ENCODE peak calls at places on chromosomes 13 and 19, in five cellular contexts. One of them, this sample, is unnamed. For H3K36me3, the result is how much of the 10 kb centered on the place peaks cover.

GRCh38 chr19:53558404-53558803 is 20.5 kb downstream of the ZNF331 start:
- DNase-seq in upper lobe of left lung: no peak
- DNase-seq in lower lobe of right lung: no peak
- DNase-seq in ovary: no peak
- DNase-seq in adrenal gland: no peak
- DNase-seq in this sample: no peak

GRCh38 chr19:29397748-29398147 is 128.0 kb upstream of the VSTM2B start:
- DNase-seq in upper lobe of left lung: no peak
- DNase-seq in lower lobe of right lung: no peak
- DNase-seq in ovary: no peak
- DNase-seq in adrenal gland: no peak
- DNase-seq in this sample: no peak

GRCh38 chr19:33177417-33177976 is 16.6 kb upstream of the LRP3 start:
- DNase-seq in upper lobe of left lung: no peak
- DNase-seq in lower lobe of right lung: no peak
- DNase-seq in ovary: no peak
- DNase-seq in adrenal gland: no peak
- DNase-seq in this sample: no peak

GRCh38 chr13:28340272-28340793 is 154.6 kb downstream of the FLT1 start:
- DNase-seq in upper lobe of left lung: no peak
- DNase-seq in lower lobe of right lung: no peak
- DNase-seq in ovary: no peak
- DNase-seq in adrenal gland: no peak
- DNase-seq in this sample: no peak

GRCh38 chr19:35563207-35563829 is at the start of gene ATP4A:
- DNase-seq in upper lobe of left lung: no peak
- DNase-seq in lower lobe of right lung: no peak
- DNase-seq in ovary: no peak
- DNase-seq in adrenal gland: no peak
- DNase-seq in this sample: no peak

GRCh38 chr13:98313938-98314292 is 136.8 kb upstream of the RNF113B start:
- DNase-seq in upper lobe of left lung: no peak
- DNase-seq in lower lobe of right lung: no peak
- DNase-seq in ovary: no peak
- DNase-seq in adrenal gland: no peak
- DNase-seq in this sample: no peak

GRCh38 chr13:31168736-31169135 is 7.0 kb upstream of the HSPH1 start:
- DNase-seq in upper lobe of left lung: no peak
- DNase-seq in lower lobe of right lung: no peak
- DNase-seq in ovary: no peak
- DNase-seq in adrenal gland: no peak
- DNase-seq in this sample: no peak

GRCh38 chr13:34733720-34734119 is 208.3 kb upstream of the NBEA start:
- DNase-seq in upper lobe of left lung: no peak
- DNase-seq in lower lobe of right lung: no peak
- DNase-seq in ovary: no peak
- DNase-seq in adrenal gland: no peak
- DNase-seq in this sample: no peak

GRCh38 chr19:10871711-10872550 is 578 bp downstream of the CARM1 start:
- DNase-seq in upper lobe of left lung: peak
- DNase-seq in lower lobe of right lung: peak
- DNase-seq in ovary: peak
- DNase-seq in adrenal gland: peak
- DNase-seq in this sample: no peak

GRCh38 chr19:2607712-2608601 is 94.5 kb downstream of the GNG7 start:
- DNase-seq in upper lobe of left lung: no peak
- DNase-seq in lower lobe of right lung: peak
- DNase-seq in ovary: no peak
- DNase-seq in adrenal gland: no peak
- DNase-seq in this sample: no peak

GRCh38 chr13:42048625-42049453 is at the start of gene DGKH:
- DNase-seq in upper lobe of left lung: peak
- DNase-seq in lower lobe of right lung: peak
- DNase-seq in ovary: peak
- DNase-seq in adrenal gland: peak
- DNase-seq in this sample: peak

GRCh38 chr19:56091066-56091490 is 30.0 kb downstream of the ZNF787 start:
- DNase-seq in upper lobe of left lung: no peak
- DNase-seq in lower lobe of right lung: no peak
- DNase-seq in ovary: no peak
- DNase-seq in adrenal gland: no peak
- DNase-seq in this sample: no peak

GRCh38 chr13:25966086-25966485 is 85.7 kb downstream of the SHISA2 start:
- DNase-seq in upper lobe of left lung: no peak
- DNase-seq in lower lobe of right lung: no peak
- DNase-seq in ovary: no peak
- DNase-seq in adrenal gland: no peak
- DNase-seq in this sample: no peak

GRCh38 chr13:27176772-27177171 is 5.2 kb upstream of the USP12 start:
- DNase-seq in upper lobe of left lung: no peak
- DNase-seq in lower lobe of right lung: no peak
- DNase-seq in ovary: no peak
- DNase-seq in adrenal gland: no peak
- DNase-seq in this sample: no peak

GRCh38 chr19:2047449-2048103 is 3.5 kb downstream of the MKNK2 start:
- DNase-seq in upper lobe of left lung: peak
- DNase-seq in lower lobe of right lung: peak
- DNase-seq in ovary: peak
- DNase-seq in adrenal gland: peak
- DNase-seq in this sample: peak

GRCh38 chr19:58544591-58545285 is 874 bp downstream of the TRIM28 start:
- DNase-seq in upper lobe of left lung: peak
- DNase-seq in lower lobe of right lung: peak
- DNase-seq in ovary: peak
- DNase-seq in adrenal gland: no peak
- DNase-seq in this sample: no peak

GRCh38 chr19:18478545-18479311 is 40.8 kb upstream of the ISYNA1 start:
- DNase-seq in upper lobe of left lung: peak
- DNase-seq in lower lobe of right lung: peak
- DNase-seq in ovary: peak
- DNase-seq in adrenal gland: peak
- DNase-seq in this sample: peak

GRCh38 chr13:26423634-26424033 is 133.8 kb upstream of the WASF3 start:
- DNase-seq in upper lobe of left lung: no peak
- DNase-seq in lower lobe of right lung: no peak
- DNase-seq in ovary: no peak
- DNase-seq in adrenal gland: no peak
- DNase-seq in this sample: no peak

GRCh38 chr19:30085394-30085793 is 143.4 kb downstream of the URI1 start:
- DNase-seq in upper lobe of left lung: no peak
- DNase-seq in lower lobe of right lung: peak
- DNase-seq in ovary: peak
- DNase-seq in adrenal gland: peak
- DNase-seq in this sample: peak

GRCh38 chr13:20704459-20705069 is 1.1 kb downstream of the IL17D start:
- DNase-seq in upper lobe of left lung: no peak
- DNase-seq in lower lobe of right lung: no peak
- DNase-seq in ovary: no peak
- DNase-seq in adrenal gland: no peak
- DNase-seq in this sample: no peak

GRCh38 chr13:20706661-20707060 is 3.2 kb downstream of the IL17D start:
- DNase-seq in upper lobe of left lung: no peak
- DNase-seq in lower lobe of right lung: no peak
- DNase-seq in ovary: no peak
- DNase-seq in adrenal gland: no peak
- DNase-seq in this sample: no peak

GRCh38 chr13:20702945-20703784 is at the start of gene IL17D:
- DNase-seq in upper lobe of left lung: no peak
- DNase-seq in lower lobe of right lung: peak
- DNase-seq in ovary: no peak
- DNase-seq in adrenal gland: no peak
- DNase-seq in this sample: no peak

GRCh38 chr13:20702530-20702929 is 969 bp upstream of the IL17D start:
- DNase-seq in upper lobe of left lung: no peak
- DNase-seq in lower lobe of right lung: no peak
- DNase-seq in ovary: no peak
- DNase-seq in adrenal gland: no peak
- DNase-seq in this sample: no peak

GRCh38 chr13:20703785-20704458 is 423 bp downstream of the IL17D start:
- DNase-seq in upper lobe of left lung: peak
- DNase-seq in lower lobe of right lung: peak
- DNase-seq in ovary: peak
- DNase-seq in adrenal gland: peak
- DNase-seq in this sample: no peak
- TF ChIP-seq CTCF in upper lobe of left lung: peak
- TF ChIP-seq CTCF in lower lobe of right lung: peak
- TF ChIP-seq CTCF in ovary: peak
- TF ChIP-seq CTCF in adrenal gland: peak
- TF ChIP-seq CTCF in this sample: peak

DNA sequence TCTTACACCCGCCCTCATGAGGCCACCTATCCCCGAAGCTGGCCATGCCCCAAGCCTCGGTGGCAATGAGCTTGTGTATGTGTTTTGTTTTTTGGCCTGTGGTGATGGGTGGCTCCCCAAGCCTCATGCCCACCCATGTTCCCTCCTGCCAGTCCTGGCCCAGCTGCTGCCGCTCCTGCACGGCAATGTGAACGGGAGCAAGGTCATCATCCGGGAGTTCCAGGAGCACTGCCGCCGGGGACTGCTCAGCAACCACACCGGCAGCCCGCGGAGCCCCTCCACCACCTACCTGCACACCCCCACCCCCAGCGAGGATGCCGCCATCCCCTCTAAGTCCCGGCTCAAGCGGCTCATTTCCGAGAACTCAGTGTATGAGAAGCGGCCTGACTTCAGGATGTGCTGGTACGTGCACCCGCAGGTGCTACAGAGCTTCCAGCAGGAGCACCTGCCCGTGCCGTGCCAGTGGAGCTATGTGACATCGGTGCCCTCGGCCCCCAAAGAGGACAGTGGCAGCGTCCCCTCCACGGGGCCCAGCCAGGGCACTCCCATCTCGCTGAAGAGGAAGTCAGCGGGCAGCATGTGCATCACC is 24.6 kb downstream of the UBXN6 start:
- DNase-seq in upper lobe of left lung: no peak
- DNase-seq in lower lobe of right lung: no peak
- DNase-seq in ovary: no peak
- DNase-seq in adrenal gland: no peak
- DNase-seq in this sample: no peak
- H3K36me3 ChIP-seq in upper lobe of left lung: under half
- H3K36me3 ChIP-seq in lower lobe of right lung: under half
- H3K36me3 ChIP-seq in ovary: under half
- H3K36me3 ChIP-seq in adrenal gland: under half
- H3K36me3 ChIP-seq in this sample: half or more

DNA sequence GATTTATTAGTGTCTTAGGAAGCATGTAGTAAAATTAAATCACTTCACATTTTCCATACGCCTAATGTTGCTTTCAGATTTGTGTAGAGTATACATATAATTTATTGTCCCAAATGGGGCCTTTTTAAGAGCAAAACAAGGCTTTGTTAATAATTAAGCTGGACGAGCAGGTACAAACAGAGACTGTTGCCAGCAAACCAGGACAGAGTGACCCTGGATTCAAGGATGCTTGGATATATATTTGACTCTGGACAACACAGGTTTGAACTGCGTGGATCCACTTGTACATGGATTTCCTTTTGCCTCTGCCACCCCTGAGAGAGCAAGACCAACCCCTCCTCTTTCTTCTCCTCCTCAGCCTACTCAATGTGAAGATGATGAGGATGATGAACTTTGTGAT is 454.9 kb downstream of the PCDH9 start:
- DNase-seq in upper lobe of left lung: no peak
- DNase-seq in lower lobe of right lung: no peak
- DNase-seq in ovary: no peak
- DNase-seq in adrenal gland: no peak
- DNase-seq in this sample: no peak
- H3K4me3 ChIP-seq in upper lobe of left lung: no peak
- H3K4me3 ChIP-seq in lower lobe of right lung: no peak
- H3K4me3 ChIP-seq in ovary: no peak
- H3K4me3 ChIP-seq in adrenal gland: no peak
- H3K4me3 ChIP-seq in this sample: no peak

DNA sequence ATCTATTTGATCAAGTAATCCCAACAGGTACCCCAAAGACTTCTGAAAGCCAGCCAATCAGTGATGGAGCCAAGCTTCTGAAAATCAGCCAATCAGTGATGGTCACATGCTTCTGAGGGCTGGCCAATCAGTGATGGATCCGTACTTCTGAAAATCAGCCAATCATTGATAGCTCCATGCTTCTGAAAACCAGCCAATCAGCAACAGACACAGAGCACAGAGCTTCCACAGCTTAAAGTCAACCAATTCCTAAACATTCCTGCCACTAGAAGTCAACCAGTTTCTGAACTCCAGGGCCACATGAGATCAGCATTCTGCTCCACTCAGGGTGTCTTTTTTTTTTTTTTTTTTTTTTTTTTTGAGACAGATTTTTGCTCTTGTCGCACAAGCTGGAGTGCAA is 8.2 kb upstream of the HSD17B14 start:
- DNase-seq in upper lobe of left lung: no peak
- DNase-seq in lower lobe of right lung: no peak
- DNase-seq in ovary: no peak
- DNase-seq in adrenal gland: no peak
- DNase-seq in this sample: no peak
- TF ChIP-seq CTCF in upper lobe of left lung: no peak
- TF ChIP-seq CTCF in lower lobe of right lung: no peak
- TF ChIP-seq CTCF in ovary: no peak
- TF ChIP-seq CTCF in adrenal gland: no peak
- TF ChIP-seq CTCF in this sample: no peak

This sample was measured in RWPE2.